ENCODE peak calls at places on chromosome 9, in four cellular contexts. One of them, this sample, is unnamed.

GRCh38 chr9:130770679-130771442 is 64.2 kb upstream of the ABL1 start:
- DNase-seq in A549: peak
- DNase-seq in PC-3: peak
- DNase-seq in prostate gland: no peak
- DNase-seq in this sample: no peak

GRCh38 chr9:13485068-13485596 is 205.6 kb upstream of the MPDZ start:
- DNase-seq in PC-3: peak
- DNase-seq in prostate gland: peak
- DNase-seq in A549: peak
- DNase-seq in this sample: no peak

GRCh38 chr9:72315510-72316287 is 49.3 kb downstream of the ZFAND5 start:
- DNase-seq in PC-3: peak
- DNase-seq in A549: peak
- DNase-seq in prostate gland: peak
- DNase-seq in this sample: no peak

GRCh38 chr9:88828492-88828974 is 162.7 kb upstream of the S1PR3 start:
- DNase-seq in A549: no peak
- DNase-seq in prostate gland: no peak
- DNase-seq in PC-3: no peak
- DNase-seq in this sample: no peak

GRCh38 chr9:76557674-76558073 is 98.7 kb downstream of the GCNT1 start:
- DNase-seq in prostate gland: no peak
- DNase-seq in A549: no peak
- DNase-seq in PC-3: no peak
- DNase-seq in this sample: no peak

GRCh38 chr9:96317335-96317980 is 15.5 kb upstream of the HSD17B3 start:
- DNase-seq in A549: peak
- DNase-seq in prostate gland: peak
- DNase-seq in PC-3: peak
- DNase-seq in this sample: no peak

GRCh38 chr9:37056521-37056920 is 22.5 kb upstream of the PAX5 start:
- DNase-seq in A549: no peak
- DNase-seq in prostate gland: no peak
- DNase-seq in PC-3: no peak
- DNase-seq in this sample: no peak

GRCh38 chr9:115540091-115540490 is 422.1 kb upstream of the TNC start:
- DNase-seq in prostate gland: no peak
- DNase-seq in A549: no peak
- DNase-seq in PC-3: peak
- DNase-seq in this sample: no peak

GRCh38 chr9:133067006-133067405 is 5.2 kb downstream of the CEL start:
- DNase-seq in PC-3: no peak
- DNase-seq in prostate gland: no peak
- DNase-seq in A549: no peak
- DNase-seq in this sample: no peak

GRCh38 chr9:14018061-14018460 is 295.9 kb downstream of the NFIB start:
- DNase-seq in PC-3: peak
- DNase-seq in prostate gland: no peak
- DNase-seq in A549: peak
- DNase-seq in this sample: no peak

GRCh38 chr9:114091711-114092110 is 7.4 kb downstream of the KIF12 start:
- DNase-seq in prostate gland: no peak
- DNase-seq in A549: no peak
- DNase-seq in PC-3: no peak
- DNase-seq in this sample: no peak

GRCh38 chr9:132187006-132187760 is 25.3 kb downstream of the NTNG2 start:
- DNase-seq in prostate gland: no peak
- DNase-seq in PC-3: no peak
- DNase-seq in A549: no peak
- DNase-seq in this sample: no peak

GRCh38 chr9:97501972-97502221 is 431 bp downstream of the TMOD1 start:
- DNase-seq in A549: no peak
- DNase-seq in PC-3: no peak
- DNase-seq in prostate gland: no peak
- DNase-seq in this sample: no peak

GRCh38 chr9:126705767-126706697 is 92.3 kb downstream of the LMX1B start:
- DNase-seq in PC-3: peak
- DNase-seq in A549: peak
- DNase-seq in prostate gland: peak
- DNase-seq in this sample: no peak

GRCh38 chr9:126844085-126844484 is 16.4 kb upstream of the ZBTB34 start:
- DNase-seq in A549: no peak
- DNase-seq in PC-3: peak
- DNase-seq in prostate gland: no peak
- DNase-seq in this sample: no peak

GRCh38 chr9:117704024-117704575 is at the start of gene TLR4:
- DNase-seq in PC-3: peak
- DNase-seq in A549: no peak
- DNase-seq in prostate gland: peak
- DNase-seq in this sample: peak

GRCh38 chr9:14961372-14962068 is 51.3 kb upstream of the FREM1 start:
- DNase-seq in prostate gland: no peak
- DNase-seq in A549: peak
- DNase-seq in PC-3: peak
- DNase-seq in this sample: no peak

GRCh38 chr9:94888775-94889174 is 162.3 kb downstream of the AOPEP start:
- DNase-seq in prostate gland: no peak
- DNase-seq in A549: no peak
- DNase-seq in PC-3: no peak
- DNase-seq in this sample: no peak

GRCh38 chr9:88645869-88646204 is 110.9 kb downstream of the NXNL2 start:
- DNase-seq in A549: no peak
- DNase-seq in prostate gland: no peak
- DNase-seq in PC-3: no peak
- DNase-seq in this sample: no peak

GRCh38 chr9:81656004-81656403 is 33.3 kb downstream of the TLE1 start:
- DNase-seq in prostate gland: no peak
- DNase-seq in PC-3: no peak
- DNase-seq in A549: no peak
- DNase-seq in this sample: peak

GRCh38 chr9:114035845-114036785 is 42.0 kb downstream of the AMBP start:
- DNase-seq in A549: no peak
- DNase-seq in prostate gland: peak
- DNase-seq in PC-3: no peak
- DNase-seq in this sample: no peak

GRCh38 chr9:124347206-124347967 is 67.9 kb downstream of the PSMB7 start:
- DNase-seq in PC-3: no peak
- DNase-seq in A549: no peak
- DNase-seq in prostate gland: no peak
- DNase-seq in this sample: no peak

GRCh38 chr9:77810637-77811119 is 162.6 kb upstream of the GNA14 start:
- DNase-seq in PC-3: no peak
- DNase-seq in A549: no peak
- DNase-seq in prostate gland: no peak
- DNase-seq in this sample: no peak

GRCh38 chr9:76530458-76531100 is 71.6 kb downstream of the GCNT1 start:
- DNase-seq in PC-3: no peak
- DNase-seq in prostate gland: no peak
- DNase-seq in A549: no peak
- DNase-seq in this sample: no peak

GRCh38 chr9:124855944-124856773 is 2.9 kb downstream of the WDR38 start:
- DNase-seq in prostate gland: no peak
- DNase-seq in PC-3: peak
- DNase-seq in A549: peak
- DNase-seq in this sample: no peak

GRCh38 chr9:130869250-130869649 is 27.4 kb downstream of the QRFP start:
- DNase-seq in A549: no peak
- DNase-seq in prostate gland: no peak
- DNase-seq in PC-3: no peak
- DNase-seq in this sample: no peak

GRCh38 chr9:80251778-80252177 is 680.0 kb downstream of the TLE4 start:
- DNase-seq in A549: no peak
- DNase-seq in prostate gland: no peak
- DNase-seq in PC-3: no peak
- DNase-seq in this sample: no peak

GRCh38 chr9:22147818-22148573 is 138.9 kb upstream of the CDKN2B start:
- DNase-seq in A549: peak
- DNase-seq in prostate gland: no peak
- DNase-seq in PC-3: peak
- DNase-seq in this sample: no peak

GRCh38 chr9:95822583-95823431 is 52.7 kb upstream of the ERCC6L2 start:
- DNase-seq in PC-3: peak
- DNase-seq in A549: peak
- DNase-seq in prostate gland: no peak
- DNase-seq in this sample: no peak

GRCh38 chr9:91085499-91086291 is 276.0 kb downstream of the AUH start:
- DNase-seq in A549: no peak
- DNase-seq in PC-3: no peak
- DNase-seq in prostate gland: no peak
- DNase-seq in this sample: no peak

GRCh38 chr9:14320272-14321245 is 6.6 kb upstream of the NFIB start:
- DNase-seq in A549: peak
- DNase-seq in PC-3: peak
- DNase-seq in prostate gland: no peak
- DNase-seq in this sample: no peak

GRCh38 chr9:16197578-16198370 is 644.9 kb downstream of the CCDC171 start:
- DNase-seq in A549: no peak
- DNase-seq in prostate gland: no peak
- DNase-seq in PC-3: no peak
- DNase-seq in this sample: no peak
- H3K27ac ChIP-seq in A549: no peak
- H3K27ac ChIP-seq in prostate gland: no peak
- H3K27ac ChIP-seq in PC-3: no peak
- H3K27ac ChIP-seq in this sample: no peak

GRCh38 chr9:98865284-98865683 is 57.8 kb downstream of the GALNT12 start:
- DNase-seq in PC-3: no peak
- DNase-seq in prostate gland: no peak
- DNase-seq in A549: no peak
- DNase-seq in this sample: no peak
- H3K27ac ChIP-seq in PC-3: no peak
- H3K27ac ChIP-seq in prostate gland: no peak
- H3K27ac ChIP-seq in A549: no peak
- H3K27ac ChIP-seq in this sample: no peak

DNA sequence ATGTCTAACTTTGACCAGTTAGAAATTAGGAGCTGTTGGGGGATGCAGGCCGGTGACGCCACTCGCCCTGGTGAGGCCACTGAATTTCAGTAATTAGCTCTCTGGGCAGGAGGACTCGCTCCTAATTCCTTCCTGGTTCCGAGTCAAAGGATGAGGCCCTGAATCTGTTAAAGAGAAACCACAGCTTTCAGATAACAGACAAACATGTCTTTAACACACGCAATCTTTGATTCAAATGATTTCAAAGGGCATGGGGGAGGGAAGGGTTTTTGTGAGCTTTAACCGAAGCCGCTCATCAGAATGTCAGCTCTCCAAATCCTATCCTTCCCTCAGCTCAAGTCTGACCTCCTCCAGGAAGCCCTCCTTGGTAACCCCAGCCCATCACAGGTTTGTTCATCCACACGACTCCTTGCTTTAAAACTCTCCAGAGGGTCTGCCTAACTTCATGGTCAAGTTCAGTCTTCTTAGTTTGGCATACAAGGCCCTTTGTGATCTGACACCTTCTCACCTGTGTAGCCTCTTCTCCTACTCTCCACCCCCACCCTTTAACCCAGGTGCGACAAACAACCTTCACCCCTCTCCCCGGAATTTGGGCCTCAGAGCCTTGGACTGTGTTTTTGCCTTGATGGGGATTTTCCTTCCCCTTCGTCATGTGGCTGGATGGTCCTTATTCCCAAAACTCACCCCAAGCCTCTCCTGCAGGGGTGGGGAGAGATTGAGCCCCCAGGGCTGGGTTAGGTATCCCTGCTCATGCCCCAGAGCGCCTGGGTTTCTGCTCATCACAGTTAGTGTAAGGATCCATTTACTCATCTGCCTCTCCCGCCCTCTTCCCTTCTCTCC is 13.6 kb upstream of the PHF19 start:
- DNase-seq in PC-3: no peak
- DNase-seq in A549: no peak
- DNase-seq in prostate gland: no peak
- DNase-seq in this sample: no peak
- H3K27ac ChIP-seq in PC-3: no peak
- H3K27ac ChIP-seq in A549: no peak
- H3K27ac ChIP-seq in prostate gland: peak
- H3K27ac ChIP-seq in this sample: no peak

GRCh38 chr9:18976368-18977238 is 56.4 kb downstream of the SAXO1 start:
- DNase-seq in PC-3: peak
- DNase-seq in A549: no peak
- DNase-seq in prostate gland: no peak
- DNase-seq in this sample: no peak
- H3K27ac ChIP-seq in PC-3: peak
- H3K27ac ChIP-seq in A549: no peak
- H3K27ac ChIP-seq in prostate gland: no peak
- H3K27ac ChIP-seq in this sample: no peak

GRCh38 chr9:122078557-122078956 is 14.6 kb downstream of the TTLL11 start:
- DNase-seq in PC-3: no peak
- DNase-seq in prostate gland: no peak
- DNase-seq in A549: no peak
- DNase-seq in this sample: no peak
- H3K27ac ChIP-seq in PC-3: no peak
- H3K27ac ChIP-seq in prostate gland: no peak
- H3K27ac ChIP-seq in A549: no peak
- H3K27ac ChIP-seq in this sample: no peak

GRCh38 chr9:104936291-104936690 is 8.3 kb upstream of the ABCA1 start:
- DNase-seq in PC-3: no peak
- DNase-seq in A549: no peak
- DNase-seq in prostate gland: no peak
- DNase-seq in this sample: no peak
- H3K27ac ChIP-seq in PC-3: no peak
- H3K27ac ChIP-seq in A549: no peak
- H3K27ac ChIP-seq in prostate gland: no peak
- H3K27ac ChIP-seq in this sample: no peak

DNA sequence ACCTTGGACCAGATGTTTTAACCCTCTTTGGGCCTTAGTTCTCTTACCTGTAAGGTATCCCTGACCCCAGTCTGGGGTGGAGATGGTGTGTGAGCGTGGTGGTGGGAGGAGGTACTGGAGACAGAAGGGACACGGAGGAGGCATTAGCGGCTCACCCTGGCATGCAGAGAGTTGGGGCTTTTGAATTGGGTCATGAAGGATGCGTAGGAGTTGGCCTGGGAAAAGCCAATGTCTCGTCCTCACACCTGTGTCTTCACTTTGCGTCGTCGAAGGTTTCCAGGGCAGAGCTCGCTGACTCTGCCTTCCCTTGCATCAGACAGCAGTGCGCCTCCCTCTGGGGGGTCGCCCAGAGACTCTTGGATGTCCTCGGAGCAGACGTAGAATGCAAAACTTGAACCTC is 11.2 kb downstream of the RXRA start:
- DNase-seq in prostate gland: no peak
- DNase-seq in A549: no peak
- DNase-seq in PC-3: no peak
- DNase-seq in this sample: no peak
- H3K27ac ChIP-seq in prostate gland: no peak
- H3K27ac ChIP-seq in A549: no peak
- H3K27ac ChIP-seq in PC-3: no peak
- H3K27ac ChIP-seq in this sample: no peak

GRCh38 chr9:38390442-38390841 is 2.1 kb upstream of the ALDH1B1 start:
- DNase-seq in prostate gland: no peak
- DNase-seq in A549: no peak
- DNase-seq in PC-3: no peak
- DNase-seq in this sample: no peak
- H3K27ac ChIP-seq in prostate gland: peak
- H3K27ac ChIP-seq in A549: no peak
- H3K27ac ChIP-seq in PC-3: no peak
- H3K27ac ChIP-seq in this sample: no peak

This sample was measured in caudate nucleus.